ENCODE peak calls at places on chromosomes 7 and 10, in ten cellular contexts. One of them, this sample, is unnamed.

GRCh38 chr10:3887885-3888476 is 103.0 kb upstream of the KLF6 start:
- DNase-seq in mucosa of descending colon: no peak
- DNase-seq in right lobe of liver: peak; percentile 43
- DNase-seq in Peyer's patch: no peak
- DNase-seq in IMR-90: peak; percentile 97
- DNase-seq in HCT116: no peak
- DNase-seq in OCI-LY7: no peak
- DNase-seq in esophagus squamous epithelium: no peak
- DNase-seq in PC-3: peak; percentile 64
- DNase-seq in heart right ventricle: no peak
- DNase-seq in this sample: peak; percentile 36

GRCh38 chr7:36115448-36116321 is 37.4 kb upstream of the EEPD1 start:
- DNase-seq in heart right ventricle: peak; percentile 68
- DNase-seq in PC-3: peak; percentile 97
- DNase-seq in OCI-LY7: no peak
- DNase-seq in esophagus squamous epithelium: no peak
- DNase-seq in IMR-90: peak; percentile 97
- DNase-seq in HCT116: peak; percentile 90
- DNase-seq in Peyer's patch: peak; percentile 88
- DNase-seq in mucosa of descending colon: peak; percentile 77
- DNase-seq in right lobe of liver: peak; percentile 90
- DNase-seq in this sample: peak; percentile 53

GRCh38 chr7:140562921-140563600 is 77.6 kb downstream of the DENND2A start:
- DNase-seq in OCI-LY7: no peak
- DNase-seq in Peyer's patch: no peak
- DNase-seq in mucosa of descending colon: no peak
- DNase-seq in right lobe of liver: no peak
- DNase-seq in heart right ventricle: no peak
- DNase-seq in HCT116: no peak
- DNase-seq in esophagus squamous epithelium: no peak
- DNase-seq in IMR-90: peak; percentile 13
- DNase-seq in PC-3: no peak
- DNase-seq in this sample: no peak

GRCh38 chr10:500876-501275 is 188.6 kb downstream of the DIP2C start:
- DNase-seq in OCI-LY7: no peak
- DNase-seq in IMR-90: peak; percentile 59
- DNase-seq in PC-3: no peak
- DNase-seq in esophagus squamous epithelium: no peak
- DNase-seq in Peyer's patch: no peak
- DNase-seq in mucosa of descending colon: no peak
- DNase-seq in HCT116: no peak
- DNase-seq in heart right ventricle: no peak
- DNase-seq in right lobe of liver: no peak
- DNase-seq in this sample: no peak

GRCh38 chr10:18229839-18230238 is 89.6 kb downstream of the CACNB2 start:
- DNase-seq in mucosa of descending colon: no peak
- DNase-seq in OCI-LY7: no peak
- DNase-seq in heart right ventricle: no peak
- DNase-seq in IMR-90: peak; percentile 68
- DNase-seq in esophagus squamous epithelium: no peak
- DNase-seq in Peyer's patch: no peak
- DNase-seq in PC-3: peak; percentile 54
- DNase-seq in right lobe of liver: no peak
- DNase-seq in HCT116: no peak
- DNase-seq in this sample: no peak

GRCh38 chr10:126198681-126199080 is 189.6 kb downstream of the ADAM12 start:
- DNase-seq in right lobe of liver: no peak
- DNase-seq in HCT116: no peak
- DNase-seq in Peyer's patch: no peak
- DNase-seq in OCI-LY7: no peak
- DNase-seq in PC-3: no peak
- DNase-seq in IMR-90: no peak
- DNase-seq in mucosa of descending colon: no peak
- DNase-seq in esophagus squamous epithelium: no peak
- DNase-seq in heart right ventricle: no peak
- DNase-seq in this sample: no peak

GRCh38 chr10:110880012-110880411 is 8.3 kb downstream of the PDCD4 start:
- DNase-seq in OCI-LY7: no peak
- DNase-seq in IMR-90: no peak
- DNase-seq in PC-3: no peak
- DNase-seq in heart right ventricle: no peak
- DNase-seq in esophagus squamous epithelium: no peak
- DNase-seq in Peyer's patch: no peak
- DNase-seq in mucosa of descending colon: no peak
- DNase-seq in HCT116: no peak
- DNase-seq in right lobe of liver: no peak
- DNase-seq in this sample: no peak

GRCh38 chr7:84017653-84018052 is 176.9 kb downstream of the SEMA3A start:
- DNase-seq in PC-3: no peak
- DNase-seq in Peyer's patch: no peak
- DNase-seq in heart right ventricle: no peak
- DNase-seq in HCT116: no peak
- DNase-seq in right lobe of liver: no peak
- DNase-seq in OCI-LY7: no peak
- DNase-seq in mucosa of descending colon: no peak
- DNase-seq in IMR-90: no peak
- DNase-seq in esophagus squamous epithelium: no peak
- DNase-seq in this sample: no peak

GRCh38 chr7:152527610-152528032 is 91.8 kb upstream of the KMT2C start:
- DNase-seq in Peyer's patch: no peak
- DNase-seq in mucosa of descending colon: no peak
- DNase-seq in OCI-LY7: no peak
- DNase-seq in esophagus squamous epithelium: no peak
- DNase-seq in heart right ventricle: no peak
- DNase-seq in PC-3: no peak
- DNase-seq in HCT116: no peak
- DNase-seq in right lobe of liver: no peak
- DNase-seq in IMR-90: no peak
- DNase-seq in this sample: no peak

GRCh38 chr7:152523916-152524315 is 88.1 kb upstream of the KMT2C start:
- DNase-seq in Peyer's patch: no peak
- DNase-seq in HCT116: no peak
- DNase-seq in OCI-LY7: no peak
- DNase-seq in heart right ventricle: no peak
- DNase-seq in right lobe of liver: no peak
- DNase-seq in IMR-90: no peak
- DNase-seq in mucosa of descending colon: no peak
- DNase-seq in PC-3: no peak
- DNase-seq in esophagus squamous epithelium: no peak
- DNase-seq in this sample: no peak

GRCh38 chr7:152528612-152529011 is 92.8 kb upstream of the KMT2C start:
- DNase-seq in OCI-LY7: no peak
- DNase-seq in mucosa of descending colon: no peak
- DNase-seq in heart right ventricle: no peak
- DNase-seq in Peyer's patch: no peak
- DNase-seq in right lobe of liver: no peak
- DNase-seq in HCT116: no peak
- DNase-seq in esophagus squamous epithelium: no peak
- DNase-seq in PC-3: no peak
- DNase-seq in IMR-90: no peak
- DNase-seq in this sample: no peak
- H3K4me1 ChIP-seq in OCI-LY7: no peaks in the 10 kb centered on the region
- H3K4me1 ChIP-seq in mucosa of descending colon: no peaks in the 10 kb centered on the region
- H3K4me1 ChIP-seq in heart right ventricle: no peaks in the 10 kb centered on the region
- H3K4me1 ChIP-seq in Peyer's patch: no peaks in the 10 kb centered on the region
- H3K4me1 ChIP-seq in right lobe of liver: no peaks in the 10 kb centered on the region
- H3K4me1 ChIP-seq in HCT116: no peaks in the 10 kb centered on the region
- H3K4me1 ChIP-seq in esophagus squamous epithelium: peaks cover 11% of the 10 kb centered on the region
- H3K4me1 ChIP-seq in PC-3: no peaks in the 10 kb centered on the region
- H3K4me1 ChIP-seq in IMR-90: no peaks in the 10 kb centered on the region
- H3K4me1 ChIP-seq in this sample: no peaks in the 10 kb centered on the region

GRCh38 chr7:95536656-95537311 is 51.0 kb downstream of the ASB4 start:
- DNase-seq in heart right ventricle: no peak
- DNase-seq in right lobe of liver: no peak
- DNase-seq in HCT116: no peak
- DNase-seq in PC-3: no peak
- DNase-seq in mucosa of descending colon: no peak
- DNase-seq in IMR-90: no peak
- DNase-seq in esophagus squamous epithelium: no peak
- DNase-seq in OCI-LY7: no peak
- DNase-seq in Peyer's patch: peak; percentile 61
- DNase-seq in this sample: no peak

GRCh38 chr7:95543312-95543711 is 53.0 kb downstream of the PDK4 start:
- DNase-seq in heart right ventricle: no peak
- DNase-seq in IMR-90: no peak
- DNase-seq in right lobe of liver: no peak
- DNase-seq in esophagus squamous epithelium: no peak
- DNase-seq in Peyer's patch: no peak
- DNase-seq in OCI-LY7: no peak
- DNase-seq in PC-3: no peak
- DNase-seq in HCT116: no peak
- DNase-seq in mucosa of descending colon: no peak
- DNase-seq in this sample: no peak

GRCh38 chr7:95537483-95537882 is 51.7 kb downstream of the ASB4 start:
- DNase-seq in heart right ventricle: no peak
- DNase-seq in HCT116: no peak
- DNase-seq in right lobe of liver: no peak
- DNase-seq in OCI-LY7: no peak
- DNase-seq in mucosa of descending colon: no peak
- DNase-seq in Peyer's patch: no peak
- DNase-seq in esophagus squamous epithelium: no peak
- DNase-seq in IMR-90: no peak
- DNase-seq in PC-3: no peak
- DNase-seq in this sample: no peak

GRCh38 chr7:95544174-95544573 is 52.1 kb downstream of the PDK4 start:
- DNase-seq in OCI-LY7: no peak
- DNase-seq in IMR-90: no peak
- DNase-seq in HCT116: no peak
- DNase-seq in Peyer's patch: no peak
- DNase-seq in PC-3: no peak
- DNase-seq in heart right ventricle: no peak
- DNase-seq in esophagus squamous epithelium: no peak
- DNase-seq in mucosa of descending colon: no peak
- DNase-seq in right lobe of liver: no peak
- DNase-seq in this sample: no peak

DNA sequence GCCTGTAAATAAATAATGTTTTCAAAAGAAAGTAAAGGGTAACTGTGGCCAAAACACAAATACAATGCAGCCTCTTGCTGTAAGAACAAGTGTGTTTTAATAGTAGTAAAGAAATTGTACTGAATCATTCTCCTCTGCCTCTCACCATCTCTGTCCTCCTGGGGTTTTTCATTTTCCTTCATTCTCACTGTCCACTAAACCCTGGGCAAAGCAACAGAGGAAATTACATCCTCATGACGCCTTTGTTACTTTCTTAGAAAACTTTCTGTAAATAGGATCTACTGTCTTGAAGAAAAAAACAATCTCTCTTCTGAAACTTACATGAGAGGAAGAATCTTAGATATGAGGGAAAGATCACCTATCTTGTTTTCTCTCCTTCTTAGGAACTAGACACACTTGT is 54.6 kb downstream of the ASB4 start:
- DNase-seq in OCI-LY7: no peak
- DNase-seq in HCT116: no peak
- DNase-seq in right lobe of liver: no peak
- DNase-seq in IMR-90: no peak
- DNase-seq in esophagus squamous epithelium: no peak
- DNase-seq in PC-3: no peak
- DNase-seq in heart right ventricle: no peak
- DNase-seq in Peyer's patch: no peak
- DNase-seq in mucosa of descending colon: no peak
- DNase-seq in this sample: no peak
- H3K4me3 ChIP-seq in OCI-LY7: no peak overlapping the region
- H3K4me3 ChIP-seq in HCT116: no peak overlapping the region
- H3K4me3 ChIP-seq in right lobe of liver: no peak overlapping the region
- H3K4me3 ChIP-seq in IMR-90: no peak overlapping the region
- H3K4me3 ChIP-seq in esophagus squamous epithelium: no peak overlapping the region
- H3K4me3 ChIP-seq in PC-3: no peak overlapping the region
- H3K4me3 ChIP-seq in heart right ventricle: no peak overlapping the region
- H3K4me3 ChIP-seq in Peyer's patch: no peak overlapping the region
- H3K4me3 ChIP-seq in mucosa of descending colon: no peak overlapping the region
- H3K4me3 ChIP-seq in this sample: no peak overlapping the region

GRCh38 chr7:100476108-100476780 is 2.8 kb downstream of the TSC22D4 start:
- DNase-seq in right lobe of liver: no peak
- DNase-seq in OCI-LY7: peak; percentile 32
- DNase-seq in esophagus squamous epithelium: no peak
- DNase-seq in heart right ventricle: no peak
- DNase-seq in mucosa of descending colon: no peak
- DNase-seq in HCT116: no peak
- DNase-seq in PC-3: no peak
- DNase-seq in IMR-90: no peak
- DNase-seq in Peyer's patch: no peak
- DNase-seq in this sample: no peak

GRCh38 chr7:100478966-100479660 is at the start of gene TSC22D4:
- DNase-seq in right lobe of liver: peak; percentile 95
- DNase-seq in Peyer's patch: peak; percentile 96
- DNase-seq in mucosa of descending colon: peak; percentile 97
- DNase-seq in IMR-90: peak; percentile 92
- DNase-seq in heart right ventricle: peak; percentile 97
- DNase-seq in OCI-LY7: peak; percentile 97
- DNase-seq in HCT116: peak; percentile 74
- DNase-seq in esophagus squamous epithelium: peak; percentile 72
- DNase-seq in PC-3: peak; percentile 82
- DNase-seq in this sample: peak; percentile 96

GRCh38 chr7:100477871-100478248 is 1.2 kb downstream of the TSC22D4 start:
- DNase-seq in OCI-LY7: no peak
- DNase-seq in IMR-90: no peak
- DNase-seq in esophagus squamous epithelium: no peak
- DNase-seq in mucosa of descending colon: peak; percentile 70
- DNase-seq in HCT116: no peak
- DNase-seq in right lobe of liver: no peak
- DNase-seq in heart right ventricle: no peak
- DNase-seq in Peyer's patch: no peak
- DNase-seq in PC-3: no peak
- DNase-seq in this sample: no peak

GRCh38 chr7:100475549-100475948 is 3.5 kb downstream of the TSC22D4 start:
- DNase-seq in esophagus squamous epithelium: no peak
- DNase-seq in OCI-LY7: no peak
- DNase-seq in Peyer's patch: no peak
- DNase-seq in heart right ventricle: peak; percentile 56
- DNase-seq in HCT116: no peak
- DNase-seq in PC-3: no peak
- DNase-seq in IMR-90: no peak
- DNase-seq in right lobe of liver: no peak
- DNase-seq in mucosa of descending colon: peak; percentile 58
- DNase-seq in this sample: peak; percentile 82

GRCh38 chr7:100476903-100477870 is 1.8 kb downstream of the TSC22D4 start:
- DNase-seq in Peyer's patch: no peak
- DNase-seq in PC-3: no peak
- DNase-seq in OCI-LY7: peak; percentile 61
- DNase-seq in HCT116: no peak
- DNase-seq in IMR-90: no peak
- DNase-seq in right lobe of liver: no peak
- DNase-seq in heart right ventricle: no peak
- DNase-seq in esophagus squamous epithelium: no peak
- DNase-seq in mucosa of descending colon: peak; percentile 78
- DNase-seq in this sample: peak; percentile 65
- TF ChIP-seq CTCF in Peyer's patch: no peak
- TF ChIP-seq CTCF in PC-3: peak; percentile 46
- TF ChIP-seq CTCF in OCI-LY7: peak; percentile 78
- TF ChIP-seq CTCF in HCT116: no peak
- TF ChIP-seq CTCF in IMR-90: peak; percentile 41
- TF ChIP-seq CTCF in right lobe of liver: no peak
- TF ChIP-seq CTCF in heart right ventricle: peak; percentile 32
- TF ChIP-seq CTCF in esophagus squamous epithelium: peak; percentile 30
- TF ChIP-seq CTCF in mucosa of descending colon: no peak
- TF ChIP-seq CTCF in this sample: peak; percentile 16

GRCh38 chr10:33116293-33116697 is 158.3 kb upstream of the ITGB1 start:
- DNase-seq in IMR-90: peak; percentile 83
- DNase-seq in mucosa of descending colon: no peak
- DNase-seq in heart right ventricle: no peak
- DNase-seq in esophagus squamous epithelium: no peak
- DNase-seq in Peyer's patch: no peak
- DNase-seq in HCT116: peak; percentile 41
- DNase-seq in right lobe of liver: no peak
- DNase-seq in PC-3: peak; percentile 70
- DNase-seq in OCI-LY7: peak; percentile 55
- DNase-seq in this sample: peak; percentile 78

GRCh38 chr10:33115720-33116119 is 157.7 kb upstream of the ITGB1 start:
- DNase-seq in HCT116: no peak
- DNase-seq in mucosa of descending colon: no peak
- DNase-seq in heart right ventricle: no peak
- DNase-seq in Peyer's patch: no peak
- DNase-seq in OCI-LY7: no peak
- DNase-seq in esophagus squamous epithelium: no peak
- DNase-seq in PC-3: peak; percentile 85
- DNase-seq in IMR-90: peak; percentile 63
- DNase-seq in right lobe of liver: no peak
- DNase-seq in this sample: no peak

GRCh38 chr10:33120700-33121099 is 162.7 kb upstream of the ITGB1 start:
- DNase-seq in OCI-LY7: no peak
- DNase-seq in IMR-90: no peak
- DNase-seq in Peyer's patch: no peak
- DNase-seq in heart right ventricle: no peak
- DNase-seq in HCT116: no peak
- DNase-seq in right lobe of liver: no peak
- DNase-seq in esophagus squamous epithelium: no peak
- DNase-seq in mucosa of descending colon: no peak
- DNase-seq in PC-3: no peak
- DNase-seq in this sample: no peak

GRCh38 chr10:33120275-33120674 is 162.2 kb upstream of the ITGB1 start:
- DNase-seq in right lobe of liver: no peak
- DNase-seq in esophagus squamous epithelium: no peak
- DNase-seq in PC-3: no peak
- DNase-seq in mucosa of descending colon: no peak
- DNase-seq in IMR-90: no peak
- DNase-seq in Peyer's patch: no peak
- DNase-seq in OCI-LY7: no peak
- DNase-seq in heart right ventricle: no peak
- DNase-seq in HCT116: no peak
- DNase-seq in this sample: no peak

DNA sequence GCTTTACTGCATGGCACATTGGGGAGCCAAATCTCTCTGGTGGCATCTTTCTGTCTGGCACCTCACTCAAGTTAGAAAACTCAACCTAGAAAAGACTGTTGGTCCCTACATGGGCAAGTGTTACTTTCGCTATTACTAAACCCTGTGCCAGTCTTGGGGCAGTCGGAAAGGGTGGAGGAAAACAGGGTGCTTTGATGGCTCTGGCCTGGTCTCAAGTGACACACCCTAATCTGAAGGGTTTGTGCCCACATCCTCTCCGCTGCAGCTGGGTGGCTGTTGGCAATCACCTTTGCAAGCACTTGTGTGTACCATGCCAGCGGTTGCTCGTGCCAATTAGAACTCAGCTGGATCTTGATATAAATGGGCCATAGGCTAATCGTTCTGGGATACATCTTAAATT is 159.8 kb upstream of the ITGB1 start:
- DNase-seq in esophagus squamous epithelium: no peak
- DNase-seq in right lobe of liver: no peak
- DNase-seq in PC-3: no peak
- DNase-seq in mucosa of descending colon: no peak
- DNase-seq in IMR-90: no peak
- DNase-seq in Peyer's patch: no peak
- DNase-seq in OCI-LY7: no peak
- DNase-seq in HCT116: no peak
- DNase-seq in heart right ventricle: no peak
- DNase-seq in this sample: no peak
- H3K4me1 ChIP-seq in esophagus squamous epithelium: peaks cover 26% of the 10 kb centered on the region
- H3K4me1 ChIP-seq in right lobe of liver: peaks cover 9% of the 10 kb centered on the region
- H3K4me1 ChIP-seq in PC-3: peaks cover 45% of the 10 kb centered on the region
- H3K4me1 ChIP-seq in mucosa of descending colon: no peaks in the 10 kb centered on the region
- H3K4me1 ChIP-seq in IMR-90: peaks cover 24% of the 10 kb centered on the region
- H3K4me1 ChIP-seq in Peyer's patch: no peaks in the 10 kb centered on the region
- H3K4me1 ChIP-seq in OCI-LY7: peaks cover 47% of the 10 kb centered on the region
- H3K4me1 ChIP-seq in HCT116: peaks cover 6% of the 10 kb centered on the region
- H3K4me1 ChIP-seq in heart right ventricle: peaks cover 7% of the 10 kb centered on the region
- H3K4me1 ChIP-seq in this sample: peaks cover 15% of the 10 kb centered on the region

This sample was measured in testis.